ENCODE peak calls at places on chromosomes 13 and 19, in four cellular contexts. O, B, Z and R are unnamed samples.

GRCh38 chr13:32902898-32903297 is 113.3 kb upstream of the KL start:
- DNase-seq in O (no peak), B (no peak), Z (no peak), R (no peak)

GRCh38 chr19:50173144-50173543 is 10.1 kb upstream of the IZUMO2 start:
- DNase-seq in O (peak), B (peak), Z (no peak), R (no peak)

GRCh38 chr19:1221141-1221903 is 15.7 kb downstream of the STK11 start:
- DNase-seq in O (no peak), B (no peak), Z (no peak), R (peak)

GRCh38 chr19:14434543-14435319 is 1.6 kb downstream of the PKN1 start:
- DNase-seq in O (no peak), B (no peak), Z (no peak), R (peak)

GRCh38 chr13:27919934-27920676 is at the start of gene PDX1:
- DNase-seq in O (no peak), B (no peak), Z (no peak), R (no peak)

GRCh38 chr19:45883881-45884681 is 1.9 kb downstream of the IRF2BP1 start:
- DNase-seq in O (no peak), B (no peak), Z (no peak), R (no peak)

GRCh38 chr19:19155495-19156219 is 14.4 kb downstream of the MEF2B start:
- DNase-seq in O (no peak), B (peak), Z (no peak), R (no peak)

GRCh38 chr19:15498156-15498858 is 10.0 kb upstream of the CYP4F22 start:
- DNase-seq in O (peak), B (no peak), Z (no peak), R (no peak)

GRCh38 chr13:108272333-108272732 is 2.8 kb downstream of the TNFSF13B start:
- DNase-seq in O (no peak), B (no peak), Z (no peak), R (no peak)

GRCh38 chr19:9644472-9644871 is 23.4 kb upstream of the ZNF561 start:
- DNase-seq in O (no peak), B (no peak), Z (no peak), R (no peak)

GRCh38 chr19:12745166-12745897 is 6.3 kb upstream of the BEST2 start:
- DNase-seq in O (no peak), B (no peak), Z (no peak), R (no peak)

GRCh38 chr13:52405767-52406494 is at the start of gene THSD1:
- DNase-seq in O (peak), B (no peak), Z (no peak), R (no peak)

GRCh38 chr19:34960103-34960805 is 3.8 kb downstream of the ZNF792 start:
- DNase-seq in O (no peak), B (no peak), Z (no peak), R (no peak)

GRCh38 chr13:75603038-75603437 is 33.1 kb upstream of the LMO7 start:
- DNase-seq in O (no peak), B (no peak), Z (no peak), R (no peak)

GRCh38 chr13:76043882-76044281 is 407.8 kb downstream of the LMO7 start:
- DNase-seq in O (no peak), B (no peak), Z (no peak), R (no peak)

GRCh38 chr13:32315255-32316029 is at the start of the genes BRCA2 and ZAR1L:
- DNase-seq in O (peak), B (peak), Z (peak), R (peak)

GRCh38 chr19:34409189-34410164 is 5.3 kb downstream of the PDCD2L start:
- DNase-seq in O (no peak), B (no peak), Z (no peak), R (no peak)

GRCh38 chr19:5142725-5143097 is 173.8 kb downstream of the KDM4B start:
- DNase-seq in O (no peak), B (no peak), Z (no peak), R (no peak)

GRCh38 chr19:17719730-17720486 is 628 bp downstream of the MAP1S start:
- DNase-seq in O (peak), B (no peak), Z (no peak), R (peak)

GRCh38 chr13:80276371-80277289 is 64.3 kb downstream of the SPRY2 start:
- DNase-seq in O (no peak), B (no peak), Z (no peak), R (no peak)

GRCh38 chr19:16462757-16463250 is 9.0 kb downstream of the EPS15L1 start:
- DNase-seq in O (no peak), B (no peak), Z (no peak), R (no peak)

GRCh38 chr13:109389456-109389855 is 396.9 kb downstream of the IRS2 start:
- DNase-seq in O (no peak), B (no peak), Z (no peak), R (no peak)

GRCh38 chr13:103006706-103007426 is 59.4 kb downstream of the SLC10A2 start:
- DNase-seq in O (no peak), B (peak), Z (no peak), R (no peak)

GRCh38 chr13:77118134-77118533 is 91.2 kb upstream of the FBXL3 start:
- DNase-seq in O (no peak), B (no peak), Z (no peak), R (no peak)

GRCh38 chr19:33437351-33438015 is 64.0 kb downstream of the CEBPG start:
- DNase-seq in O (no peak), B (no peak), Z (no peak), R (no peak)

GRCh38 chr13:66430266-66430665 is 799.9 kb downstream of the PCDH9 start:
- DNase-seq in O (no peak), B (no peak), Z (no peak), R (no peak)

GRCh38 chr13:96835591-96835990 is 158.7 kb downstream of the OXGR1 start:
- DNase-seq in O (no peak), B (no peak), Z (no peak), R (no peak)

GRCh38 chr19:1521636-1522035 is 2.2 kb upstream of the PLK5 start:
- DNase-seq in O (no peak), B (no peak), Z (no peak), R (no peak)

GRCh38 chr19:5058456-5059190 is 89.7 kb downstream of the KDM4B start:
- DNase-seq in O (no peak), B (no peak), Z (no peak), R (peak)

GRCh38 chr13:25215253-25215575 is 43.1 kb upstream of the AMER2 start:
- DNase-seq in O (no peak), B (no peak), Z (no peak), R (no peak)

GRCh38 chr19:17262557-17262956 is 2.0 kb downstream of the USHBP1 start:
- DNase-seq in O (no peak), B (no peak), Z (no peak), R (no peak)

GRCh38 chr13:30881191-30881651 is 24.9 kb upstream of the MEDAG start:
- DNase-seq in O (no peak), B (no peak), Z (no peak), R (no peak)

GRCh38 chr13:60134376-60134775 is 29.4 kb downstream of the DIAPH3 start:
- DNase-seq in O (no peak), B (no peak), Z (no peak), R (no peak)

DNA sequence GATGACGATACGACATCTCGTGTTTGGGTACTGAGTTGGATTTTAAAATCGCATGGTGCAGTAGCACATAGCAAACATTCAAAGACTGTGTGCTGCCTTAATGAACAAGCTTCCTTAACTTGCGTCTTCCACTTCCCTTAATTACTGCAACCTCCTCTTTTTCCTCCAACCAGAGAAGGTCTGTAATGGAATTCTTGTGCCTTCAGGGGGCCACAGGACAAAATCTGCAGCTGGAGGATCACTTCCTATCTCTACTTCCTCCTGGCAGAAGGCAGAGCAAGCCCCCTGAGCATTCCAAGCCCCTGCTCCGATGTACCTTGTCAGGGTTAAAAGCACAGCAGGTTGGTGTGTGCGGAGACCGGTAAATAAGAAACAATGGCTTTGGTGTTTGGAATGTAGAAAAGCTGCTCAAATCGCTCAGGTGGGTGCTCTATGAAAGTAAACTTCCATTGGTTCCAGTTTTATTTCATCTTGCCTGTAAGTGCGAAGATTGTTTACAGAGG is 151.3 kb upstream of the UQCRFS1 start:
- DNase-seq in O (no peak), B (no peak), Z (no peak), R (no peak)
- H3K27ac ChIP-seq in O (no peak), B (no peak), Z (no peak), R (no peak)

GRCh38 chr19:37817180-37817911 is 38.0 kb upstream of the ZNF573 start:
- DNase-seq in O (peak), B (no peak), Z (peak), R (peak)
- H3K4me3 ChIP-seq in O (peak), B (no peak), Z (peak), R (peak)

DNA sequence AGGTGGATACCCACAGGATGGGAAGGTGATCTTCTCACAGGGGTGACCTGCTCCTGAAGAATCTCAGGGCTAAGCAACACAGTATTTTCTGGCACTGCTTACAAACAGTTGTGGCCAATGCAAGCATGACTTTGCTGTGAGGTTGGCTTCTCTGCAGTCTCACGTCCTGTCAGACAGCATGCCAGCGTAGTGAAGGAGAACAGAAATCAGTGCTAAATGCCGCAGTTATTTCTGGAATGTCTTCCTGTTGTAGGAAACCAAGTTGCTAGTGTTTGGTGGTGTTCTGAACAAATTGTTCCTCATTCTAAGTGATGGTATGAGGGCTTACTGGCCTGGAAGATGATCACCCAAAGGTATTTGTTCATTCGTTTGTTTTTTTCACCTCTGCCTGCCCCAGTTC is 320.1 kb downstream of the MTUS2 start:
- DNase-seq in O (no peak), B (no peak), Z (no peak), R (no peak)
- H3K27ac ChIP-seq in O (no peak), B (no peak), Z (no peak), R (no peak)

DNA sequence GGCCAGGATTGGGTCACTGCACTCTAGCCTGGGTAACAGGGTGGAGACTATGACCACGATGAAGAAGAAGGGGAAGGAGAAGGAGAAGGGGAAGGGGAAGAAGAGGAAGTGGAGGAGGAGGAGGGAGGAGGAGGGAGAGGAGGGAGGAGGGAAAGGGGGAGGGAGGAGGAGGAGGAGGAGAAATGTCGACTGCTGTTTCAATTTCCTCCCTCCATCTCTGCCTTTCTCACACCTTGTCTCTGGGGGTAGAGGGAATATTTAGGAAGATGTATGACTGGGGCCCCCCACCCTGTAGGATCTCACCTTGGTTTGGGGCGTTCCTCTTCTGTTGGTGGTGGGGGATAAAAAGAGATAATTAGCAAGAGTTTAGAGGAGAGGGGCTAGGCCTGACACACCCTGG is 3.8 kb downstream of the TNNT1 start:
- DNase-seq in O (no peak), B (no peak), Z (no peak), R (no peak)
- H3K4me3 ChIP-seq in O (no peak), B (no peak), Z (no peak), R (no peak)